ENCODE peak calls at places on chromosome 14, in five cellular contexts. M is cardiac fibroblast, Y is MM.1S, Q is fibroblast of lung, I is tibial nerve. V is an unnamed sample.

GRCh38 chr14:50007123-50007903 is 109.1 kb downstream of the VCPKMT start:
- DNase-seq in M (no peak), Y (no peak), Q (no peak), I (no peak), V (no peak)

GRCh38 chr14:53124778-53125177 is 28.3 kb downstream of the DDHD1 start:
- DNase-seq in M (no peak), Y (no peak), Q (no peak), I (no peak), V (no peak)

GRCh38 chr14:54420478-54421116 is 20.6 kb downstream of the CNIH1 start:
- DNase-seq in M (peak), Y (no peak), Q (peak), I (peak), V (no peak)

GRCh38 chr14:90903101-90903500 is 86.9 kb upstream of the TTC7B start:
- DNase-seq in M (peak), Y (peak), Q (peak), I (peak), V (peak)

GRCh38 chr14:51394804-51395203 is 154.8 kb downstream of the TMX1 start:
- DNase-seq in M (no peak), Y (no peak), Q (no peak), I (no peak), V (no peak)

GRCh38 chr14:71266994-71267636 is 359.9 kb downstream of the PCNX1 start:
- DNase-seq in M (peak), Y (no peak), Q (peak), I (no peak), V (peak)

GRCh38 chr14:20857630-20858261 is 33.4 kb upstream of the RNASE3 start:
- DNase-seq in M (peak), Y (peak), Q (peak), I (peak), V (peak)

GRCh38 chr14:59969319-59969718 is 49.4 kb downstream of the LRRC9 start:
- DNase-seq in M (no peak), Y (no peak), Q (peak), I (no peak), V (no peak)

GRCh38 chr14:103626150-103626850 is 2.7 kb upstream of the KLC1 start:
- DNase-seq in M (no peak), Y (peak), Q (no peak), I (no peak), V (no peak)

GRCh38 chr14:104968153-104968527 is 10.0 kb downstream of the AHNAK2 start:
- DNase-seq in M (peak), Y (no peak), Q (peak), I (peak), V (no peak)

GRCh38 chr14:26290007-26290530 is 307.8 kb downstream of the NOVA1 start:
- DNase-seq in M (peak), Y (no peak), Q (peak), I (no peak), V (no peak)

GRCh38 chr14:24612186-24612585 is 2.7 kb upstream of the GZMH start:
- DNase-seq in M (no peak), Y (peak), Q (no peak), I (no peak), V (peak)

GRCh38 chr14:73059326-73059725 is 992 bp downstream of the RBM25 start:
- DNase-seq in M (peak), Y (no peak), Q (peak), I (no peak), V (peak)

GRCh38 chr14:105281354-105282097 is 19.3 kb downstream of the BRF1 start:
- DNase-seq in M (peak), Y (no peak), Q (peak), I (peak), V (peak)

GRCh38 chr14:32677381-32677780 is 261.3 kb upstream of the NPAS3 start:
- DNase-seq in M (no peak), Y (no peak), Q (no peak), I (no peak), V (no peak)

GRCh38 chr14:106613256-106613655 is 1086.9 kb downstream of the TMEM121 start:
- DNase-seq in M (no peak), Y (no peak), Q (no peak), I (no peak), V (peak)

GRCh38 chr14:102234331-102235264 is 70.4 kb downstream of the MOK start:
- DNase-seq in M (peak), Y (no peak), Q (peak), I (no peak), V (no peak)
- H3K4me3 ChIP-seq in M (peak), Y (peak), Q (no peak), I (peak), V (no peak)

GRCh38 chr14:95523818-95524448 is 7.5 kb upstream of the SYNE3 start:
- DNase-seq in M (peak), Y (no peak), Q (no peak), I (no peak), V (no peak)
- TF ChIP-seq CTCF in M (peak), Y (no peak), Q (no peak), I (no peak), V (peak)

GRCh38 chr14:100031506-100032281 is 33.5 kb upstream of the EVL start:
- DNase-seq in M (peak), Y (no peak), Q (peak), I (peak), V (no peak)
- H3K4me3 ChIP-seq in M (peak), Y (no peak), Q (peak), I (peak), V (no peak)

GRCh38 chr14:82052778-82053177 is 519.1 kb upstream of the SEL1L start:
- DNase-seq in M (no peak), Y (no peak), Q (no peak), I (no peak), V (no peak)
- TF ChIP-seq CTCF in M (no peak), Y (no peak), Q (no peak), I (no peak), V (no peak)

GRCh38 chr14:75328575-75328974 is 49.9 kb downstream of the FOS start:
- DNase-seq in M (no peak), Y (no peak), Q (no peak), I (no peak), V (no peak)
- H3K4me3 ChIP-seq in M (no peak), Y (no peak), Q (no peak), I (no peak), V (no peak)

GRCh38 chr14:101633276-101633675 is 72.0 kb downstream of the DIO3 start:
- DNase-seq in M (no peak), Y (no peak), Q (no peak), I (no peak), V (no peak)

GRCh38 chr14:101634453-101635237 is 73.3 kb downstream of the DIO3 start:
- DNase-seq in M (no peak), Y (no peak), Q (no peak), I (no peak), V (no peak)

GRCh38 chr14:101630056-101630960 is 69.0 kb downstream of the DIO3 start:
- DNase-seq in M (no peak), Y (no peak), Q (no peak), I (no peak), V (no peak)

GRCh38 chr14:101635238-101636080 is 74.2 kb downstream of the DIO3 start:
- DNase-seq in M (no peak), Y (no peak), Q (no peak), I (no peak), V (no peak)

GRCh38 chr14:101632520-101632919 is 71.2 kb downstream of the DIO3 start:
- DNase-seq in M (no peak), Y (no peak), Q (no peak), I (no peak), V (no peak)
- TF ChIP-seq CTCF in M (no peak), Y (no peak), Q (no peak), I (no peak), V (no peak)

GRCh38 chr14:68951051-68951797 is 27.9 kb downstream of the ACTN1 start:
- DNase-seq in M (peak), Y (no peak), Q (peak), I (peak), V (no peak)
- H3K4me3 ChIP-seq in M (no peak), Y (no peak), Q (no peak), I (no peak), V (no peak)